ENCODE peak calls at places on chromosome 20, in six cellular contexts. B is H9, Y is H1, F is IMR-90, Z is mesenchymal stem cell, N is neuronal stem cell. H is an unnamed sample.

GRCh38 chr20:373171-373890 is 7.2 kb upstream of the TRIB3 start:
- DNase-seq in B (peak), Y (no peak), F (peak), Z (peak), N (no peak), H (peak)

GRCh38 chr20:13037727-13038126 is 29.0 kb downstream of the SPTLC3 start:
- DNase-seq in B (no peak), Y (no peak), F (peak), Z (no peak), N (no peak), H (peak)

GRCh38 chr20:19889011-19889953 is 127.9 kb upstream of the NAA20 start:
- DNase-seq in B (no peak), Y (no peak), F (peak), Z (peak), N (no peak), H (no peak)

GRCh38 chr20:43438578-43439316 is 18.9 kb upstream of the SRSF6 start:
- DNase-seq in B (no peak), Y (no peak), F (no peak), Z (no peak), N (no peak), H (no peak)

GRCh38 chr20:45461225-45461624 is 8.3 kb upstream of the WFDC2 start:
- DNase-seq in B (no peak), Y (no peak), F (no peak), Z (no peak), N (no peak), H (no peak)

GRCh38 chr20:63138855-63139341 is 77.0 kb downstream of the YTHDF1 start:
- DNase-seq in B (no peak), Y (no peak), F (no peak), Z (no peak), N (no peak), H (no peak)

GRCh38 chr20:49306903-49307336 is 29.1 kb upstream of the ZNFX1 start:
- DNase-seq in B (no peak), Y (no peak), F (no peak), Z (no peak), N (no peak), H (no peak)

GRCh38 chr20:5369622-5370021 is 52.9 kb upstream of the PROKR2 start:
- DNase-seq in B (no peak), Y (no peak), F (no peak), Z (no peak), N (no peak), H (no peak)

GRCh38 chr20:58046311-58046710 is 182.1 kb downstream of the ANKRD60 start:
- DNase-seq in B (no peak), Y (no peak), F (no peak), Z (no peak), N (no peak), H (no peak)

GRCh38 chr20:57748601-57749130 is 38.9 kb upstream of the PMEPA1 start:
- DNase-seq in B (no peak), Y (no peak), F (peak), Z (peak), N (peak), H (peak)

GRCh38 chr20:39670987-39671386 is 708.8 kb downstream of the DHX35 start:
- DNase-seq in B (no peak), Y (no peak), F (no peak), Z (no peak), N (no peak), H (no peak)

GRCh38 chr20:21684671-21685070 is 20.8 kb upstream of the PAX1 start:
- DNase-seq in B (peak), Y (no peak), F (no peak), Z (no peak), N (no peak), H (no peak)

GRCh38 chr20:53934421-53935352 is 135.7 kb downstream of the BCAS1 start:
- DNase-seq in B (no peak), Y (no peak), F (peak), Z (peak), N (no peak), H (no peak)

GRCh38 chr20:37562695-37563480 is 35.2 kb upstream of the BLCAP start:
- DNase-seq in B (no peak), Y (no peak), F (no peak), Z (no peak), N (no peak), H (peak)

GRCh38 chr20:23361108-23361650 is 803 bp upstream of the GZF1 start:
- DNase-seq in B (no peak), Y (no peak), F (peak), Z (peak), N (no peak), H (peak)

GRCh38 chr20:10963717-10964266 is 290.0 kb upstream of the JAG1 start:
- DNase-seq in B (no peak), Y (no peak), F (no peak), Z (peak), N (no peak), H (no peak)

GRCh38 chr20:62776035-62776691 is 20.1 kb upstream of the MRGBP start:
- DNase-seq in B (no peak), Y (no peak), F (no peak), Z (no peak), N (no peak), H (no peak)

GRCh38 chr20:25116746-25117457 is 35.0 kb upstream of the VSX1 start:
- DNase-seq in B (no peak), Y (no peak), F (no peak), Z (no peak), N (no peak), H (no peak)
- H3K27ac ChIP-seq in B (no peak), Y (no peak), F (no peak), Z (no peak), N (no peak), H (no peak)

GRCh38 chr20:32036252-32036651 is 15.8 kb upstream of the HCK start:
- DNase-seq in B (no peak), Y (no peak), F (no peak), Z (no peak), N (no peak), H (no peak)

GRCh38 chr20:32037929-32038328 is 14.1 kb upstream of the HCK start:
- DNase-seq in B (no peak), Y (no peak), F (peak), Z (peak), N (no peak), H (no peak)

GRCh38 chr20:32035398-32035852 is 16.6 kb upstream of the HCK start:
- DNase-seq in B (no peak), Y (no peak), F (no peak), Z (no peak), N (no peak), H (no peak)

GRCh38 chr20:32034581-32035397 is 17.3 kb upstream of the HCK start:
- DNase-seq in B (no peak), Y (no peak), F (no peak), Z (peak), N (no peak), H (peak)

DNA sequence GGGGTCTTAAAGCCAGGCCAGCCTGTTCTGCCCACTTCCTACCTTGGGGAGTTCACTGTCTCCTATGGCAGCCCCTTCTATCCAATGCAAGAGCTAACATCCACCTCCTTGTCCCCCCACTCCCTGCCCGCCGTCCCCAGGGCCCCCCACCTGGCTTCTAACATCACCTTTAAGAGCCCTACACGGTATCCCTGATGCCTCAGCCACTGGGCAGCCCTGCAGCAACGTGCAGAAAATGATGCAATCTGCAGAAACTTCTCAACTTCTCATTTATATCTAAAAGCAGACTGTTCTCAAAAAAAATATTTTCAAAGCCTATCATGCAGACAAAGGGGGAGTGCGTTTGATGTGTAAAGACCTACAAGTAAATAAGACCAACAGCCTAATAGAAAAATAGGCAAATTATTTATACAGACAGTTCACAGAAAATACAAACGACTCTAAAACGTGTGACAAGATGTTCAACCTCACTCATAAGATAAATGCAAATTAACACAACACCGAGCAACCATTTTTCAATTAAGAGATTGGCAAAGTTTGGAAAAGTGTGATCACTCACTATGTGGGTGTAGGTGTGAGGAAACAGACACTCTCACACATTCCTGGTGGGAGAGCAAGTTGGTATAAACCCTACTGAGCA is 15.2 kb upstream of the HCK start:
- DNase-seq in B (no peak), Y (no peak), F (peak), Z (peak), N (no peak), H (no peak)
- H3K14ac ChIP-seq in B (no peak), Y (no peak), F (no peak), Z (no peak), N (no peak), H (no peak)

GRCh38 chr20:1426231-1426849 is 33.5 kb upstream of the FKBP1A start:
- DNase-seq in B (no peak), Y (no peak), F (no peak), Z (no peak), N (no peak), H (no peak)
- H4K91ac ChIP-seq in B (peak), Y (peak), F (no peak), Z (no peak), N (no peak), H (no peak)

DNA sequence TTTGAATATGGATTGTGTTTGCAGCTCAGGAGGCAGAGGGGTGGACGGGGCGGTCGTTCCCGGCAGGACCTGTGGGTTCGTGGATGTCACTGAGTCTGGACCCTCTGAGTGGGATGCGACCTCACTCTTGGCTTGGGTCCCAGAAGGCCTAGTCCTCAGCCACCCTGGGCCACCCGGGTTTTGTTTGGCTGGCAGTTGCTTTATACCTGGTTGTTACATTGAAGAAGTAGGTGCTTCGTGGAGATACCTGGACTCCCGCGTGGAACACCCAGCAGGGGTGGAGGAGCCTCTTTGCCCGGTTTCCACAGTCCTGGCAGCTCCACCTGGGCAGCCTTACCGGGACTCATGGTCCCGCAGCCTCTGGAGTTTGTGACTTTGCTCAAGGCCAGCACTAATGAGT is 405.1 kb downstream of the TAF4 start:
- DNase-seq in B (no peak), Y (no peak), F (no peak), Z (no peak), N (no peak), H (no peak)
- H3K27ac ChIP-seq in B (no peak), Y (no peak), F (no peak), Z (no peak), N (no peak), H (no peak)

GRCh38 chr20:52190437-52191131 is 995 bp downstream of the ZFP64 start:
- DNase-seq in B (peak), Y (no peak), F (peak), Z (peak), N (no peak), H (peak)

GRCh38 chr20:52191132-52191435 is 495 bp downstream of the ZFP64 start:
- DNase-seq in B (no peak), Y (no peak), F (peak), Z (peak), N (no peak), H (no peak)

GRCh38 chr20:52192296-52193007 is 873 bp upstream of the ZFP64 start:
- DNase-seq in B (peak), Y (no peak), F (no peak), Z (peak), N (peak), H (peak)

GRCh38 chr20:52193133-52193532 is 1.6 kb upstream of the ZFP64 start:
- DNase-seq in B (no peak), Y (no peak), F (no peak), Z (no peak), N (no peak), H (no peak)

DNA sequence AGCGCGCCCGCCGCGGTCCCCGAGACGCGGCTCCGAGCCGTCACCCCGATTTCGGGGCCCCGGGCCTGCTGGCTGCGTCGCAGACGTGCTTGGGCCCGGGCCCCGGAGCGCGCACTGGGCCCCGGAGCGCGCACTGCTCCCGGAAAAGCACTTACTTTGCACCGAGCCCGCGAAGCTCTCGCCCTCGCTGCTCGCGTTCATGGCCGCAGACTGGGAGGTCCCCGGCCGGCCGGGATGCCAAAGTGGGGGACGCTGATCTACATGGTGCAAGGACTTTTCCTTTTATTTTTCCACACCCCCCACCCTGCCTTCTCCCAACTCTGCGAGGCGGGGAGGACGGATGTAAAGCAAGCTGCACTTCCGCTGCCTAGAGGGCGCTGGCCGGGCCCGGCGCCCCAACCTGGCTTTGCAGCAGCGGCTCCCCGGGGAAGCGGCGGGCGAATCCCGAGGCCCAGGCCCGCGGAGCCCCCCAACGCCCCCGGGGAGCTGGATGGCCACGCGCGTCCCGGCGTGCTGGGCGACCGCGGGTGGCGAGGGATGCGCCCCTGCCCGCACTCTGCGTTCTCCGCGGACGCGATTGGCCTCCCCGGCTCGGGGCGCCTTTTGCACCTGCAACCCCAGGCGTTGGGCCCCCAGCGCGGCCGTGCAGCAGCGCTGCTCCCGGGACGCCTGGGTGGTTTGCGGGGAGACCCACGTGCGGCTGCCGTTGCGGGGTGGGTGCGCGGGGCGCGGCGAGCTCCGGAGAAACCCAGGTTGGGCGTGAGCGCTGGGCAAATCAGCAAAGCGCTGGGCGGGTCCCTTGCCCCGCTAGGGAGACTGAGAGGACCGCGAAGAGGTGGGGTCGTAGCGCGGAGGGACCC is at the start of gene ZFP64:
- DNase-seq in B (peak), Y (no peak), F (peak), Z (peak), N (peak), H (peak)
- H3K14ac ChIP-seq in B (peak), Y (no peak), F (peak), Z (peak), N (peak), H (peak)

H was measured in trophoblast cell.